ENCODE peak calls at places on chromosome 10, in four cellular contexts. One of them, this sample, is unnamed.

GRCh38 chr10:132446661-132447445 is 49.9 kb downstream of the PWWP2B start:
- DNase-seq in CD8-positive, alpha-beta T cell: peak
- DNase-seq in A673: peak
- DNase-seq in fibroblast of the aortic adventitia: no peak
- DNase-seq in this sample: peak

GRCh38 chr10:120181154-120181553 is 275.9 kb upstream of the PLPP4 start:
- DNase-seq in fibroblast of the aortic adventitia: no peak
- DNase-seq in CD8-positive, alpha-beta T cell: no peak
- DNase-seq in A673: no peak
- DNase-seq in this sample: peak

GRCh38 chr10:43221419-43222293 is 45.2 kb downstream of the RASGEF1A start:
- DNase-seq in CD8-positive, alpha-beta T cell: no peak
- DNase-seq in fibroblast of the aortic adventitia: no peak
- DNase-seq in A673: no peak
- DNase-seq in this sample: no peak

GRCh38 chr10:74916283-74916682 is 89.9 kb downstream of the KAT6B start:
- DNase-seq in A673: no peak
- DNase-seq in CD8-positive, alpha-beta T cell: no peak
- DNase-seq in fibroblast of the aortic adventitia: no peak
- DNase-seq in this sample: no peak

GRCh38 chr10:109047856-109048255 is 875.5 kb downstream of the XPNPEP1 start:
- DNase-seq in fibroblast of the aortic adventitia: no peak
- DNase-seq in A673: no peak
- DNase-seq in CD8-positive, alpha-beta T cell: no peak
- DNase-seq in this sample: no peak

GRCh38 chr10:50310560-50311174 is 59.4 kb upstream of the ASAH2 start:
- DNase-seq in fibroblast of the aortic adventitia: no peak
- DNase-seq in A673: peak
- DNase-seq in CD8-positive, alpha-beta T cell: no peak
- DNase-seq in this sample: peak

GRCh38 chr10:72834183-72834825 is 59.2 kb upstream of the OIT3 start:
- DNase-seq in fibroblast of the aortic adventitia: peak
- DNase-seq in A673: peak
- DNase-seq in CD8-positive, alpha-beta T cell: peak
- DNase-seq in this sample: peak

GRCh38 chr10:6423004-6423403 is 157.1 kb downstream of the PRKCQ start:
- DNase-seq in A673: no peak
- DNase-seq in CD8-positive, alpha-beta T cell: no peak
- DNase-seq in fibroblast of the aortic adventitia: no peak
- DNase-seq in this sample: no peak

GRCh38 chr10:22630229-22631174 is 83.9 kb downstream of the PIP4K2A start:
- DNase-seq in CD8-positive, alpha-beta T cell: peak
- DNase-seq in A673: peak
- DNase-seq in fibroblast of the aortic adventitia: peak
- DNase-seq in this sample: peak

GRCh38 chr10:93206652-93207051 is 133.0 kb downstream of the CYP26A1 start:
- DNase-seq in CD8-positive, alpha-beta T cell: no peak
- DNase-seq in A673: no peak
- DNase-seq in fibroblast of the aortic adventitia: no peak
- DNase-seq in this sample: no peak

GRCh38 chr10:33800545-33800944 is 466.1 kb upstream of the NRP1 start:
- DNase-seq in CD8-positive, alpha-beta T cell: no peak
- DNase-seq in fibroblast of the aortic adventitia: peak
- DNase-seq in A673: no peak
- DNase-seq in this sample: no peak

GRCh38 chr10:132163278-132163765 is 23.4 kb upstream of the DPYSL4 start:
- DNase-seq in A673: peak
- DNase-seq in fibroblast of the aortic adventitia: no peak
- DNase-seq in CD8-positive, alpha-beta T cell: peak
- DNase-seq in this sample: peak

GRCh38 chr10:133202778-133203651 is 27.0 kb upstream of the UTF1 start:
- DNase-seq in A673: no peak
- DNase-seq in CD8-positive, alpha-beta T cell: no peak
- DNase-seq in fibroblast of the aortic adventitia: no peak
- DNase-seq in this sample: no peak

GRCh38 chr10:7792541-7792940 is 4.6 kb downstream of the ATP5F1C start:
- DNase-seq in A673: no peak
- DNase-seq in CD8-positive, alpha-beta T cell: no peak
- DNase-seq in fibroblast of the aortic adventitia: peak
- DNase-seq in this sample: no peak

GRCh38 chr10:128063736-128064614 is 62.2 kb downstream of the MKI67 start:
- DNase-seq in CD8-positive, alpha-beta T cell: no peak
- DNase-seq in A673: peak
- DNase-seq in fibroblast of the aortic adventitia: no peak
- DNase-seq in this sample: no peak

GRCh38 chr10:127148066-127148932 is 48.1 kb downstream of the INSYN2A start:
- DNase-seq in fibroblast of the aortic adventitia: peak
- DNase-seq in CD8-positive, alpha-beta T cell: no peak
- DNase-seq in A673: peak
- DNase-seq in this sample: no peak

GRCh38 chr10:63724922-63725321 is 203.7 kb downstream of the REEP3 start:
- DNase-seq in CD8-positive, alpha-beta T cell: no peak
- DNase-seq in fibroblast of the aortic adventitia: no peak
- DNase-seq in A673: no peak
- DNase-seq in this sample: no peak

GRCh38 chr10:95467162-95467599 is 94.0 kb downstream of the SORBS1 start:
- DNase-seq in fibroblast of the aortic adventitia: no peak
- DNase-seq in CD8-positive, alpha-beta T cell: no peak
- DNase-seq in A673: no peak
- DNase-seq in this sample: peak

GRCh38 chr10:53162856-53163255 is 390.3 kb upstream of the MBL2 start:
- DNase-seq in CD8-positive, alpha-beta T cell: no peak
- DNase-seq in A673: no peak
- DNase-seq in fibroblast of the aortic adventitia: no peak
- DNase-seq in this sample: no peak

GRCh38 chr10:35259769-35260397 is 76.4 kb upstream of the CCNY start:
- DNase-seq in CD8-positive, alpha-beta T cell: no peak
- DNase-seq in A673: peak
- DNase-seq in fibroblast of the aortic adventitia: peak
- DNase-seq in this sample: no peak

GRCh38 chr10:46524471-46525176 is 31.8 kb downstream of the GPRIN2 start:
- DNase-seq in A673: peak
- DNase-seq in CD8-positive, alpha-beta T cell: no peak
- DNase-seq in fibroblast of the aortic adventitia: peak
- DNase-seq in this sample: no peak

GRCh38 chr10:13905281-13905680 is 318.5 kb downstream of the PRPF18 start:
- DNase-seq in A673: no peak
- DNase-seq in CD8-positive, alpha-beta T cell: no peak
- DNase-seq in fibroblast of the aortic adventitia: no peak
- DNase-seq in this sample: no peak

GRCh38 chr10:50367732-50368131 is 116.4 kb upstream of the ASAH2 start:
- DNase-seq in fibroblast of the aortic adventitia: peak
- DNase-seq in A673: peak
- DNase-seq in CD8-positive, alpha-beta T cell: no peak
- DNase-seq in this sample: no peak

GRCh38 chr10:18472977-18473376 is 178.4 kb downstream of the NSUN6 start:
- DNase-seq in CD8-positive, alpha-beta T cell: no peak
- DNase-seq in A673: no peak
- DNase-seq in fibroblast of the aortic adventitia: no peak
- DNase-seq in this sample: no peak

GRCh38 chr10:127887497-127888415 is 5.0 kb downstream of the CLRN3 start:
- DNase-seq in A673: no peak
- DNase-seq in fibroblast of the aortic adventitia: no peak
- DNase-seq in CD8-positive, alpha-beta T cell: no peak
- DNase-seq in this sample: no peak

GRCh38 chr10:89553064-89553734 is 17.8 kb upstream of the SLC16A12 start:
- DNase-seq in fibroblast of the aortic adventitia: peak
- DNase-seq in CD8-positive, alpha-beta T cell: no peak
- DNase-seq in A673: peak
- DNase-seq in this sample: no peak

GRCh38 chr10:73898730-73899400 is 12.1 kb upstream of the PLAU start:
- DNase-seq in CD8-positive, alpha-beta T cell: no peak
- DNase-seq in fibroblast of the aortic adventitia: peak
- DNase-seq in A673: no peak
- DNase-seq in this sample: no peak

GRCh38 chr10:119341236-119342016 is 134.1 kb downstream of the GRK5 start:
- DNase-seq in fibroblast of the aortic adventitia: peak
- DNase-seq in A673: no peak
- DNase-seq in CD8-positive, alpha-beta T cell: peak
- DNase-seq in this sample: no peak

GRCh38 chr10:97765201-97765600 is 6.6 kb downstream of the SFRP5 start:
- DNase-seq in fibroblast of the aortic adventitia: no peak
- DNase-seq in CD8-positive, alpha-beta T cell: no peak
- DNase-seq in A673: no peak
- DNase-seq in this sample: no peak

GRCh38 chr10:74067373-74068370 is 69.8 kb downstream of the VCL start:
- DNase-seq in fibroblast of the aortic adventitia: peak
- DNase-seq in CD8-positive, alpha-beta T cell: no peak
- DNase-seq in A673: no peak
- DNase-seq in this sample: no peak

GRCh38 chr10:72087969-72088878 is at the start of gene SPOCK2:
- DNase-seq in CD8-positive, alpha-beta T cell: peak
- DNase-seq in A673: no peak
- DNase-seq in fibroblast of the aortic adventitia: no peak
- DNase-seq in this sample: no peak

GRCh38 chr10:110395350-110396283 is 90.9 kb upstream of the SMNDC1 start:
- DNase-seq in A673: no peak
- DNase-seq in fibroblast of the aortic adventitia: peak
- DNase-seq in CD8-positive, alpha-beta T cell: no peak
- DNase-seq in this sample: no peak

GRCh38 chr10:119651514-119652327 is 541 bp downstream of the BAG3 start:
- DNase-seq in fibroblast of the aortic adventitia: no peak
- DNase-seq in A673: no peak
- DNase-seq in CD8-positive, alpha-beta T cell: peak
- DNase-seq in this sample: no peak

GRCh38 chr10:99266383-99266782 is 30.7 kb upstream of the HPSE2 start:
- DNase-seq in A673: peak
- DNase-seq in CD8-positive, alpha-beta T cell: no peak
- DNase-seq in fibroblast of the aortic adventitia: no peak
- DNase-seq in this sample: no peak

GRCh38 chr10:132812544-132812943 is 26.6 kb upstream of the NKX6-2 start:
- DNase-seq in A673: no peak
- DNase-seq in CD8-positive, alpha-beta T cell: no peak
- DNase-seq in fibroblast of the aortic adventitia: no peak
- DNase-seq in this sample: no peak

GRCh38 chr10:4941540-4942330 is 21.5 kb upstream of the AKR1C1 start:
- DNase-seq in CD8-positive, alpha-beta T cell: no peak
- DNase-seq in fibroblast of the aortic adventitia: peak
- DNase-seq in A673: no peak
- DNase-seq in this sample: no peak

GRCh38 chr10:110977662-110978061 is 58.3 kb downstream of the SHOC2 start:
- DNase-seq in CD8-positive, alpha-beta T cell: no peak
- DNase-seq in fibroblast of the aortic adventitia: peak
- DNase-seq in A673: no peak
- DNase-seq in this sample: no peak

GRCh38 chr10:29370092-29370611 is 81.3 kb downstream of the LYZL1 start:
- DNase-seq in CD8-positive, alpha-beta T cell: no peak
- DNase-seq in fibroblast of the aortic adventitia: peak
- DNase-seq in A673: no peak
- DNase-seq in this sample: no peak
- H3K4me3 ChIP-seq in CD8-positive, alpha-beta T cell: no peak
- H3K4me3 ChIP-seq in fibroblast of the aortic adventitia: peak
- H3K4me3 ChIP-seq in A673: no peak
- H3K4me3 ChIP-seq in this sample: no peak

GRCh38 chr10:103851261-103851660 is 4.1 kb downstream of the SH3PXD2A start:
- DNase-seq in A673: no peak
- DNase-seq in CD8-positive, alpha-beta T cell: no peak
- DNase-seq in fibroblast of the aortic adventitia: no peak
- DNase-seq in this sample: no peak

GRCh38 chr10:103854265-103854686 is 1.1 kb downstream of the SH3PXD2A start:
- DNase-seq in fibroblast of the aortic adventitia: peak
- DNase-seq in CD8-positive, alpha-beta T cell: no peak
- DNase-seq in A673: peak
- DNase-seq in this sample: no peak

GRCh38 chr10:103852189-103852711 is 3.1 kb downstream of the SH3PXD2A start:
- DNase-seq in CD8-positive, alpha-beta T cell: no peak
- DNase-seq in fibroblast of the aortic adventitia: peak
- DNase-seq in A673: no peak
- DNase-seq in this sample: no peak

GRCh38 chr10:103853428-103854264 is 1.7 kb downstream of the SH3PXD2A start:
- DNase-seq in A673: no peak
- DNase-seq in fibroblast of the aortic adventitia: peak
- DNase-seq in CD8-positive, alpha-beta T cell: no peak
- DNase-seq in this sample: no peak

GRCh38 chr10:103852856-103853255 is 2.5 kb downstream of the SH3PXD2A start:
- DNase-seq in fibroblast of the aortic adventitia: peak
- DNase-seq in A673: no peak
- DNase-seq in CD8-positive, alpha-beta T cell: no peak
- DNase-seq in this sample: no peak
- H3K4me3 ChIP-seq in fibroblast of the aortic adventitia: no peak
- H3K4me3 ChIP-seq in A673: peak
- H3K4me3 ChIP-seq in CD8-positive, alpha-beta T cell: no peak
- H3K4me3 ChIP-seq in this sample: no peak

DNA sequence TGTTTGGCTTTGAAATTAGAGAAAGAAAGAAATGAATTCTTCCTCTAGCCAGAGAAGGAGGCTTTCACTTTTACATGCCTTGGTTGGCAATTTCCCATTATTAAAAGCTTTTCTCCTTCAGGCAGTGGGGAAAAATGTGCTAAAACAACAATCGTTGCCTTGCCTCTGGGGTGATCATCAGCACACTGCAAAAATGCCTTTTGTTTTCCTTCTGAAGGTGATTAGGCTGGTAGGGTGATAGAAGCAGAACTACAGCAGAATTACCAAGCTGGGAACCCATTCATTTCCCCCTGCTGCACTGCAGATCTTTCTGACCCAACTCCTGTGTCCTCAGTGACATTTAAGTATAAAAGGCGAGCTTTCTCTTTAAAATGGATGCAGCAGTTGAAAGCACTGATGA is 22.2 kb downstream of the ANK3 start:
- DNase-seq in A673: no peak
- DNase-seq in CD8-positive, alpha-beta T cell: no peak
- DNase-seq in fibroblast of the aortic adventitia: peak
- DNase-seq in this sample: no peak
- H3K4me3 ChIP-seq in A673: no peak
- H3K4me3 ChIP-seq in CD8-positive, alpha-beta T cell: no peak
- H3K4me3 ChIP-seq in fibroblast of the aortic adventitia: no peak
- H3K4me3 ChIP-seq in this sample: no peak

GRCh38 chr10:123154092-123154942 is at the start of gene BUB3:
- DNase-seq in A673: peak
- DNase-seq in fibroblast of the aortic adventitia: peak
- DNase-seq in CD8-positive, alpha-beta T cell: peak
- DNase-seq in this sample: peak

GRCh38 chr10:123154943-123155505 is 822 bp downstream of the BUB3 start:
- DNase-seq in fibroblast of the aortic adventitia: peak
- DNase-seq in A673: no peak
- DNase-seq in CD8-positive, alpha-beta T cell: no peak
- DNase-seq in this sample: no peak

GRCh38 chr10:123157210-123157609 is 3.0 kb downstream of the BUB3 start:
- DNase-seq in fibroblast of the aortic adventitia: peak
- DNase-seq in CD8-positive, alpha-beta T cell: no peak
- DNase-seq in A673: no peak
- DNase-seq in this sample: no peak

GRCh38 chr10:123153486-123154091 is 613 bp upstream of the BUB3 start:
- DNase-seq in CD8-positive, alpha-beta T cell: no peak
- DNase-seq in A673: no peak
- DNase-seq in fibroblast of the aortic adventitia: no peak
- DNase-seq in this sample: no peak

GRCh38 chr10:123156091-123156490 is 1.9 kb downstream of the BUB3 start:
- DNase-seq in fibroblast of the aortic adventitia: peak
- DNase-seq in CD8-positive, alpha-beta T cell: no peak
- DNase-seq in A673: no peak
- DNase-seq in this sample: no peak
- H3K4me3 ChIP-seq in fibroblast of the aortic adventitia: peak
- H3K4me3 ChIP-seq in CD8-positive, alpha-beta T cell: no peak
- H3K4me3 ChIP-seq in A673: peak
- H3K4me3 ChIP-seq in this sample: no peak